ENCODE peak calls at places on chromosomes 11 and 22, in eight cellular contexts. One of them, this sample, is unnamed. For H3K27me3, the result is how much of the 10 kb centered on the place peaks cover.

GRCh38 chr11:19646921-19647320 is 65.7 kb upstream of the NAV2 start:
- DNase-seq in right lobe of liver: no peak
- DNase-seq in CD8-positive, alpha-beta memory T cell: no peak
- DNase-seq in ascending aorta: no peak
- DNase-seq in AG04450: peak
- DNase-seq in lung: peak
- DNase-seq in bronchial epithelial cell: no peak
- DNase-seq in left ventricle myocardium inferior: no peak
- DNase-seq in this sample: no peak

GRCh38 chr11:342328-342727 is 21.7 kb upstream of the IFITM3 start:
- DNase-seq in right lobe of liver: no peak
- DNase-seq in CD8-positive, alpha-beta memory T cell: no peak
- DNase-seq in ascending aorta: no peak
- DNase-seq in AG04450: no peak
- DNase-seq in lung: no peak
- DNase-seq in bronchial epithelial cell: no peak
- DNase-seq in left ventricle myocardium inferior: no peak
- DNase-seq in this sample: no peak

GRCh38 chr11:130369141-130369691 is 54.5 kb upstream of the ZBTB44 start:
- DNase-seq in right lobe of liver: no peak
- DNase-seq in CD8-positive, alpha-beta memory T cell: no peak
- DNase-seq in ascending aorta: no peak
- DNase-seq in AG04450: no peak
- DNase-seq in lung: no peak
- DNase-seq in bronchial epithelial cell: no peak
- DNase-seq in left ventricle myocardium inferior: no peak
- DNase-seq in this sample: no peak

GRCh38 chr11:78476066-78476465 is 58.4 kb upstream of the GAB2 start:
- DNase-seq in right lobe of liver: no peak
- DNase-seq in CD8-positive, alpha-beta memory T cell: no peak
- DNase-seq in ascending aorta: no peak
- DNase-seq in AG04450: no peak
- DNase-seq in lung: no peak
- DNase-seq in bronchial epithelial cell: peak
- DNase-seq in left ventricle myocardium inferior: no peak
- DNase-seq in this sample: no peak

GRCh38 chr11:77411238-77411637 is 62.7 kb downstream of the PAK1 start:
- DNase-seq in right lobe of liver: peak
- DNase-seq in CD8-positive, alpha-beta memory T cell: no peak
- DNase-seq in ascending aorta: no peak
- DNase-seq in AG04450: no peak
- DNase-seq in lung: peak
- DNase-seq in bronchial epithelial cell: no peak
- DNase-seq in left ventricle myocardium inferior: peak
- DNase-seq in this sample: no peak

GRCh38 chr11:69220581-69221051 is 64.9 kb downstream of the SMIM38 start:
- DNase-seq in right lobe of liver: peak
- DNase-seq in CD8-positive, alpha-beta memory T cell: no peak
- DNase-seq in ascending aorta: peak
- DNase-seq in AG04450: no peak
- DNase-seq in lung: no peak
- DNase-seq in bronchial epithelial cell: no peak
- DNase-seq in left ventricle myocardium inferior: no peak
- DNase-seq in this sample: peak

GRCh38 chr22:23218053-23218866 is 38.0 kb downstream of the BCR start:
- DNase-seq in right lobe of liver: no peak
- DNase-seq in CD8-positive, alpha-beta memory T cell: no peak
- DNase-seq in ascending aorta: no peak
- DNase-seq in AG04450: no peak
- DNase-seq in lung: no peak
- DNase-seq in bronchial epithelial cell: no peak
- DNase-seq in left ventricle myocardium inferior: peak
- DNase-seq in this sample: peak

GRCh38 chr22:45332001-45332400 is 22.3 kb downstream of the FAM118A start:
- DNase-seq in right lobe of liver: no peak
- DNase-seq in CD8-positive, alpha-beta memory T cell: no peak
- DNase-seq in ascending aorta: no peak
- DNase-seq in AG04450: no peak
- DNase-seq in lung: no peak
- DNase-seq in bronchial epithelial cell: no peak
- DNase-seq in left ventricle myocardium inferior: no peak
- DNase-seq in this sample: no peak

GRCh38 chr11:130834886-130835285 is 81.4 kb downstream of the SNX19 start:
- DNase-seq in right lobe of liver: no peak
- DNase-seq in CD8-positive, alpha-beta memory T cell: no peak
- DNase-seq in ascending aorta: no peak
- DNase-seq in AG04450: no peak
- DNase-seq in lung: no peak
- DNase-seq in bronchial epithelial cell: no peak
- DNase-seq in left ventricle myocardium inferior: no peak
- DNase-seq in this sample: no peak

GRCh38 chr11:67639438-67639859 is at the start of gene TBX10:
- DNase-seq in right lobe of liver: no peak
- DNase-seq in CD8-positive, alpha-beta memory T cell: no peak
- DNase-seq in ascending aorta: no peak
- DNase-seq in AG04450: no peak
- DNase-seq in lung: no peak
- DNase-seq in bronchial epithelial cell: no peak
- DNase-seq in left ventricle myocardium inferior: no peak
- DNase-seq in this sample: no peak

GRCh38 chr22:27499121-27499520 is 302.4 kb downstream of the MN1 start:
- DNase-seq in right lobe of liver: no peak
- DNase-seq in CD8-positive, alpha-beta memory T cell: no peak
- DNase-seq in ascending aorta: no peak
- DNase-seq in AG04450: no peak
- DNase-seq in lung: no peak
- DNase-seq in bronchial epithelial cell: no peak
- DNase-seq in left ventricle myocardium inferior: no peak
- DNase-seq in this sample: no peak

GRCh38 chr11:74170694-74171629 is at the start of the genes C2CD3 and PPME1:
- DNase-seq in right lobe of liver: peak
- DNase-seq in CD8-positive, alpha-beta memory T cell: peak
- DNase-seq in ascending aorta: peak
- DNase-seq in AG04450: peak
- DNase-seq in lung: peak
- DNase-seq in bronchial epithelial cell: peak
- DNase-seq in left ventricle myocardium inferior: peak
- DNase-seq in this sample: peak

GRCh38 chr11:74162688-74163467 is 7.9 kb downstream of the C2CD3 start:
- DNase-seq in right lobe of liver: no peak
- DNase-seq in CD8-positive, alpha-beta memory T cell: no peak
- DNase-seq in ascending aorta: no peak
- DNase-seq in AG04450: no peak
- DNase-seq in lung: no peak
- DNase-seq in bronchial epithelial cell: no peak
- DNase-seq in left ventricle myocardium inferior: no peak
- DNase-seq in this sample: no peak

GRCh38 chr11:74171630-74172465 is 759 bp downstream of the PPME1 start:
- DNase-seq in right lobe of liver: no peak
- DNase-seq in CD8-positive, alpha-beta memory T cell: no peak
- DNase-seq in ascending aorta: no peak
- DNase-seq in AG04450: no peak
- DNase-seq in lung: no peak
- DNase-seq in bronchial epithelial cell: peak
- DNase-seq in left ventricle myocardium inferior: no peak
- DNase-seq in this sample: peak

GRCh38 chr11:74169736-74170458 is 905 bp downstream of the C2CD3 start:
- DNase-seq in right lobe of liver: no peak
- DNase-seq in CD8-positive, alpha-beta memory T cell: no peak
- DNase-seq in ascending aorta: no peak
- DNase-seq in AG04450: no peak
- DNase-seq in lung: no peak
- DNase-seq in bronchial epithelial cell: peak
- DNase-seq in left ventricle myocardium inferior: no peak
- DNase-seq in this sample: no peak

GRCh38 chr11:74168838-74169237 is 2.0 kb downstream of the C2CD3 start:
- DNase-seq in right lobe of liver: no peak
- DNase-seq in CD8-positive, alpha-beta memory T cell: no peak
- DNase-seq in ascending aorta: no peak
- DNase-seq in AG04450: no peak
- DNase-seq in lung: no peak
- DNase-seq in bronchial epithelial cell: no peak
- DNase-seq in left ventricle myocardium inferior: no peak
- DNase-seq in this sample: no peak
- H3K27me3 ChIP-seq in right lobe of liver: under half
- H3K27me3 ChIP-seq in CD8-positive, alpha-beta memory T cell: under half
- H3K27me3 ChIP-seq in ascending aorta: under half
- H3K27me3 ChIP-seq in AG04450: under half
- H3K27me3 ChIP-seq in lung: under half
- H3K27me3 ChIP-seq in bronchial epithelial cell: under half
- H3K27me3 ChIP-seq in left ventricle myocardium inferior: under half
- H3K27me3 ChIP-seq in this sample: under half

GRCh38 chr11:112477929-112478317 is 217.3 kb upstream of the PLET1 start:
- DNase-seq in right lobe of liver: no peak
- DNase-seq in CD8-positive, alpha-beta memory T cell: no peak
- DNase-seq in ascending aorta: no peak
- DNase-seq in AG04450: no peak
- DNase-seq in lung: peak
- DNase-seq in bronchial epithelial cell: peak
- DNase-seq in left ventricle myocardium inferior: no peak
- DNase-seq in this sample: no peak
- H3K4me3 ChIP-seq in right lobe of liver: no peak
- H3K4me3 ChIP-seq in CD8-positive, alpha-beta memory T cell: no peak
- H3K4me3 ChIP-seq in ascending aorta: no peak
- H3K4me3 ChIP-seq in AG04450: no peak
- H3K4me3 ChIP-seq in lung: no peak
- H3K4me3 ChIP-seq in bronchial epithelial cell: no peak
- H3K4me3 ChIP-seq in left ventricle myocardium inferior: no peak
- H3K4me3 ChIP-seq in this sample: no peak

DNA sequence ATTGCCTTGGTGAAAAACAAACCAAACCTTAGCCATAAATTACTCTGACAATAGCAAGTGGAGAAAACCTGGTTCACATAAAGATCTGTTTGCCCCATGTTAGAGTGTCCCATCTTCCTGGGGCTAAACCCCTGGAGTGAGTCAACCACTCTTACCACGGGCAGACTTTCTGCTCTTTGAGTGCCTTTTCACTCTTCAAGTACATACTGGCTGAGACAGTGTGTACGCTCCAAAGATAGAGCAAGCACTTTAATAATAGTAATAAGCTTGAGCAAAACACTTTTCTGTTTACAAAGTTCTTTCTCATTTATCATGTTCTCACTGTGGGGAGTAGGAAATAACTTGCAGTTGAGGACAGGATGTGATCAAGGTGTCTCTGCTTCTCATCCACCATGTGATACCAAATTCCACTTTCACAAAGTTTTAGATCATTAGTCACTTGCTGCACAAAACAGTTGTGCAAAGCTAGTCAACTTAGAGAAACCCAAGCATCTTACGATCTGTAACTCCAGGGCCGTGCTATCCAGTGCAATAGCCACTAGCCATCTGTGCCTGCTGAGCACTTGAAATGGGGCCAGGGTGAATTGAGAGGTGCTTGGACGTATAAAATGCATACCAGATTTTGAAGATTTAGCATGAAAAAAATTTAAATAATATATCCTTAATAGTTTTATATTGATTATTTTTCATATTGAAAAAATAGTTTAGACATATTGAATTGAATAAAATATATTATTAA is 135.4 kb downstream of the KIF18A start:
- DNase-seq in right lobe of liver: no peak
- DNase-seq in CD8-positive, alpha-beta memory T cell: no peak
- DNase-seq in ascending aorta: no peak
- DNase-seq in AG04450: no peak
- DNase-seq in lung: no peak
- DNase-seq in bronchial epithelial cell: peak
- DNase-seq in left ventricle myocardium inferior: no peak
- DNase-seq in this sample: no peak
- H3K27me3 ChIP-seq in right lobe of liver: under half
- H3K27me3 ChIP-seq in CD8-positive, alpha-beta memory T cell: under half
- H3K27me3 ChIP-seq in ascending aorta: under half
- H3K27me3 ChIP-seq in AG04450: under half
- H3K27me3 ChIP-seq in lung: under half
- H3K27me3 ChIP-seq in bronchial epithelial cell: under half
- H3K27me3 ChIP-seq in left ventricle myocardium inferior: under half
- H3K27me3 ChIP-seq in this sample: under half

GRCh38 chr11:64763804-64764611 is 4.2 kb upstream of the PYGM start:
- DNase-seq in right lobe of liver: no peak
- DNase-seq in CD8-positive, alpha-beta memory T cell: peak
- DNase-seq in ascending aorta: peak
- DNase-seq in AG04450: no peak
- DNase-seq in lung: no peak
- DNase-seq in bronchial epithelial cell: no peak
- DNase-seq in left ventricle myocardium inferior: no peak
- DNase-seq in this sample: peak

GRCh38 chr11:64762277-64762915 is 2.6 kb upstream of the PYGM start:
- DNase-seq in right lobe of liver: no peak
- DNase-seq in CD8-positive, alpha-beta memory T cell: peak
- DNase-seq in ascending aorta: peak
- DNase-seq in AG04450: no peak
- DNase-seq in lung: no peak
- DNase-seq in bronchial epithelial cell: peak
- DNase-seq in left ventricle myocardium inferior: no peak
- DNase-seq in this sample: peak

GRCh38 chr11:64765291-64765803 is 5.6 kb upstream of the PYGM start:
- DNase-seq in right lobe of liver: no peak
- DNase-seq in CD8-positive, alpha-beta memory T cell: peak
- DNase-seq in ascending aorta: peak
- DNase-seq in AG04450: no peak
- DNase-seq in lung: no peak
- DNase-seq in bronchial epithelial cell: no peak
- DNase-seq in left ventricle myocardium inferior: no peak
- DNase-seq in this sample: peak

GRCh38 chr11:64764753-64765152 is 5.0 kb upstream of the PYGM start:
- DNase-seq in right lobe of liver: no peak
- DNase-seq in CD8-positive, alpha-beta memory T cell: no peak
- DNase-seq in ascending aorta: peak
- DNase-seq in AG04450: no peak
- DNase-seq in lung: no peak
- DNase-seq in bronchial epithelial cell: no peak
- DNase-seq in left ventricle myocardium inferior: no peak
- DNase-seq in this sample: no peak

DNA sequence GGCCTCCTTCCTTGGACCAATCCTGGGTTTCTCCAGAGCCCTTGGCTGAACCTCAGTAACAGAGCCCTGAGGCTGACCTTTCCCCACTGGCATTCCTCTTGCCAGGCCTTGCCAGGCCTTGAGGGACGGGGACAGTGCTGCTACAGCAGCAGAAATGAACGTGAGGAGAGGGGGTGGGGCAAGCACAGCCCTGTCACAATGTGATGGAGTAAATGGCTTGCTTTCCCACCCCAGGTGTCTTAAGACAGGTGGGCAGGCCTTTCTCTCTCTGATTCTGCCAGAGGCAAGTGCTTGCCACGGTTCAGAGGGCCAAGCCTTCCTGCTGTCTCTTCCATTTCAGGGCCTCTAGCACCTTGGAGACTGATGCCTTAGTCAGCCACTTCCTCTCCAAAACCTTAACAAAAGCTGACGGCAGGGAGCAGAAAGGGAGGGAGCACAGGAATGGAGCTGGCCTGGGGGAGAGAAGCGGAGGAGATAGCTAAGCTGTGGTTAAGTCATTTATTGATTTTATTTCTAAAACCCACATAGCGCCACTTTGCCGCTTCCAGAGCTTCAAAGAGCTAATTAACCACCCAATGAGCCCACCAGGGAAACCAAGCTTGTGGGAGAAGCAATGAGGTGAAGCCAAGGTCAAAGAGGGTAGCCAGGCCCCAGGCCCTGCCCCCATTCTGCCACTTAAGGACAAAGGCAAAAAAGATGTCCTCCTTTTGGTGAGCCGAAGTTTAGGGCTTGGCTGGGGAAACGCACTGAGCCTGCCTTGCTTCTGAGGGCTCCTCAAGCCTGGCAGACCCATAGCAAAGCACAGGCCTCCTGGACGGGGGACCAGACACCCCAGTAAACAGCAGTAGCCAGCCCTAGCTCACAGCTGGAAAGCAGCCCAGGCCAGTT is 3.4 kb upstream of the PYGM start:
- DNase-seq in right lobe of liver: no peak
- DNase-seq in CD8-positive, alpha-beta memory T cell: peak
- DNase-seq in ascending aorta: peak
- DNase-seq in AG04450: no peak
- DNase-seq in lung: no peak
- DNase-seq in bronchial epithelial cell: peak
- DNase-seq in left ventricle myocardium inferior: no peak
- DNase-seq in this sample: peak
- H3K4me3 ChIP-seq in right lobe of liver: no peak
- H3K4me3 ChIP-seq in CD8-positive, alpha-beta memory T cell: peak
- H3K4me3 ChIP-seq in ascending aorta: no peak
- H3K4me3 ChIP-seq in AG04450: no peak
- H3K4me3 ChIP-seq in lung: no peak
- H3K4me3 ChIP-seq in bronchial epithelial cell: no peak
- H3K4me3 ChIP-seq in left ventricle myocardium inferior: peak
- H3K4me3 ChIP-seq in this sample: no peak